ENCODE peak calls at places on chromosomes 1 and 21, in five cellular contexts. S is T-cell, M is ELR, L is iris pigment epithelial cell, R is RWPE2. N is an unnamed sample.

GRCh38 chr1:185315364-185316108 is 1.5 kb downstream of the IVNS1ABP start:
- DNase-seq in S (no peak), M (peak; percentile 34), L (no peak), R (no peak), N (no peak)

GRCh38 chr1:1290238-1290731 is 10.0 kb downstream of the SCNN1D start:
- DNase-seq in S (peak; percentile 60), M (no peak), L (peak; percentile 34), R (no peak), N (no peak)

GRCh38 chr1:171754381-171754705 is 12.5 kb upstream of the VAMP4 start:
- DNase-seq in S (no peak), M (peak; percentile 53), L (peak; percentile 83), R (no peak), N (no peak)

GRCh38 chr1:168833801-168834224 is 104.8 kb upstream of the DPT start:
- DNase-seq in S (peak; percentile 8), M (no peak), L (no peak), R (no peak), N (no peak)

GRCh38 chr1:9291914-9292360 is 757 bp upstream of the SPSB1 start:
- DNase-seq in S (no peak), M (peak; percentile 81), L (peak; percentile 67), R (no peak), N (no peak)

GRCh38 chr1:115314765-115315164 is 23.3 kb downstream of the NGF start:
- DNase-seq in S (no peak), M (peak; percentile 50), L (peak; percentile 92), R (no peak), N (no peak)

GRCh38 chr1:155241069-155241679 is 14.1 kb downstream of the ENTREP3 start:
- DNase-seq in S (peak; percentile 66), M (peak; percentile 91), L (peak; percentile 79), R (no peak), N (peak; percentile 46)

GRCh38 chr1:40404670-40405462 is 31.3 kb downstream of the SMAP2 start:
- DNase-seq in S (peak; percentile 46), M (peak; percentile 74), L (peak; percentile 77), R (no peak), N (no peak)

GRCh38 chr1:220487297-220487820 is 40.6 kb upstream of the MARK1 start:
- DNase-seq in S (no peak), M (peak; percentile 49), L (peak; percentile 55), R (no peak), N (no peak)

GRCh38 chr1:25568090-25568833 is 24.9 kb downstream of the LDLRAP1 start:
- DNase-seq in S (no peak), M (peak; percentile 78), L (peak; percentile 75), R (peak; percentile 98), N (peak; percentile 69)

GRCh38 chr1:76274302-76274701 is 199.8 kb downstream of the ST6GALNAC3 start:
- DNase-seq in S (no peak), M (peak; percentile 3), L (peak; percentile 7), R (no peak), N (no peak)

GRCh38 chr1:244730153-244730933 is 77.4 kb downstream of the DESI2 start:
- DNase-seq in S (no peak), M (peak; percentile 57), L (peak; percentile 68), R (no peak), N (no peak)

GRCh38 chr1:25703671-25704637 is 87.4 kb downstream of the MAN1C1 start:
- DNase-seq in S (peak; percentile 27), M (no peak), L (no peak), R (no peak), N (no peak)

GRCh38 chr1:212010004-212010403 is 25.4 kb downstream of the INTS7 start:
- DNase-seq in S (no peak), M (no peak), L (peak; percentile 80), R (no peak), N (no peak)

GRCh38 chr1:62676606-62677356 is 11.4 kb downstream of the DOCK7 start:
- DNase-seq in S (no peak), M (peak; percentile 61), L (no peak), R (no peak), N (no peak)

GRCh38 chr1:42973799-42974198 is 15.1 kb upstream of the SLC2A1 start:
- DNase-seq in S (no peak), M (no peak), L (no peak), R (no peak), N (no peak)

GRCh38 chr1:216833516-216833915 is 110.3 kb upstream of the ESRRG start:
- DNase-seq in S (no peak), M (no peak), L (no peak), R (no peak), N (no peak)

GRCh38 chr1:195962051-195962450 is 646.2 kb downstream of the KCNT2 start:
- DNase-seq in S (no peak), M (no peak), L (no peak), R (no peak), N (no peak)

GRCh38 chr1:22745675-22746585 is 35.3 kb downstream of the EPHB2 start:
- DNase-seq in S (no peak), M (peak; percentile 97), L (peak; percentile 90), R (no peak), N (no peak)

GRCh38 chr21:34640858-34641257 is 25.9 kb upstream of the RCAN1 start:
- DNase-seq in S (no peak), M (peak; percentile 89), L (peak; percentile 90), R (no peak), N (no peak)

GRCh38 chr1:11878081-11878890 is 19.5 kb upstream of the NPPB start:
- DNase-seq in S (no peak), M (no peak), L (no peak), R (no peak), N (no peak)

GRCh38 chr1:158506369-158506987 is 34.5 kb downstream of the OR10R2 start:
- DNase-seq in S (peak; percentile 16), M (peak; percentile 42), L (peak; percentile 14), R (no peak), N (no peak)

GRCh38 chr1:233025156-233025555 is 74.7 kb downstream of the NTPCR start:
- DNase-seq in S (peak; percentile 2), M (peak; percentile 37), L (peak; percentile 61), R (no peak), N (no peak)

GRCh38 chr1:236907205-236907604 is 97.0 kb downstream of the MT1HL1 start:
- DNase-seq in S (no peak), M (no peak), L (no peak), R (no peak), N (no peak)

GRCh38 chr1:51516639-51517158 is 2.4 kb downstream of the EPS15 start:
- DNase-seq in S (no peak), M (peak; percentile 49), L (peak; percentile 29), R (no peak), N (no peak)

GRCh38 chr1:200837931-200838571 is 34.7 kb upstream of the GPR25 start:
- DNase-seq in S (no peak), M (peak; percentile 58), L (peak; percentile 28), R (no peak), N (no peak)

GRCh38 chr1:201399352-201400126 is 415 bp upstream of the LAD1 start:
- DNase-seq in S (no peak), M (no peak), L (no peak), R (no peak), N (no peak)

GRCh38 chr1:61757945-61758344 is 15.7 kb downstream of the PATJ start:
- DNase-seq in S (no peak), M (no peak), L (peak; percentile 81), R (no peak), N (no peak)

N was measured in cerebellar nuclear complex.